ENCODE peak calls at places on chromosomes 11 and 22, in ten cellular contexts. J is SK-N-SH, R is transverse colon, I is sigmoid colon, Y is suprapubic skin, X is spleen, S is esophagus muscularis mucosa, O is HCT116, V is GM23338, F is HL-60. W is an unnamed sample.
A peak's percentile ranks its signal among the peaks of the same experiment; 100 is the strongest.

GRCh38 chr11:2303627-2304155 is 1.9 kb downstream of the TSPAN32 start:
- DNase-seq in Y (no peak), O (no peak), J (peak; percentile 74), X (peak; percentile 79), R (no peak), I (no peak), F (peak; percentile 52), V (no peak), S (no peak), W (peak; percentile 79)

GRCh38 chr11:72692498-72693237 is 18.4 kb upstream of the PDE2A start:
- DNase-seq in S (no peak), Y (no peak), O (no peak), X (no peak), F (no peak), V (no peak), I (no peak), J (no peak), R (no peak), W (no peak)

GRCh38 chr11:1844221-1845094 is 5.7 kb downstream of the TNNI2 start:
- DNase-seq in V (no peak), X (peak; percentile 94), Y (no peak), I (no peak), O (no peak), F (peak; percentile 74), S (no peak), J (peak; percentile 66), R (peak; percentile 67), W (no peak)

GRCh38 chr11:80521592-80521991 is 1080.8 kb upstream of the TENM4 start:
- DNase-seq in Y (no peak), S (no peak), F (no peak), O (no peak), I (no peak), V (no peak), J (no peak), R (no peak), X (no peak), W (no peak)

GRCh38 chr11:72832301-72833082 is 18.3 kb downstream of the ATG16L2 start:
- DNase-seq in J (no peak), O (no peak), R (no peak), I (no peak), X (no peak), Y (no peak), S (no peak), F (no peak), V (no peak), W (no peak)

GRCh38 chr22:49998718-49999062 is 13.9 kb downstream of the IL17REL start:
- DNase-seq in O (no peak), V (no peak), I (no peak), X (no peak), S (no peak), J (no peak), R (no peak), Y (no peak), F (no peak), W (no peak)

GRCh38 chr22:18110194-18110943 is at the start of gene TUBA8:
- DNase-seq in V (peak; percentile 76), R (peak; percentile 25), J (peak; percentile 87), I (no peak), Y (peak; percentile 73), S (no peak), F (peak; percentile 18), O (no peak), X (peak; percentile 77), W (peak; percentile 75)

GRCh38 chr11:96622026-96622634 is 232.3 kb downstream of the JRKL start:
- DNase-seq in O (no peak), R (no peak), F (no peak), I (no peak), S (no peak), X (no peak), J (no peak), V (no peak), Y (no peak), W (no peak)

GRCh38 chr11:112229746-112230433 is 3.7 kb downstream of the PTS start:
- DNase-seq in X (no peak), F (no peak), O (no peak), R (no peak), S (no peak), Y (no peak), J (no peak), I (no peak), V (no peak), W (no peak)

GRCh38 chr11:101269990-101270660 is 140.5 kb upstream of the PGR start:
- DNase-seq in S (no peak), F (no peak), V (no peak), R (no peak), O (no peak), J (no peak), X (no peak), Y (no peak), I (no peak), W (no peak)

GRCh38 chr11:68173926-68174325 is 39.2 kb downstream of the KMT5B start:
- DNase-seq in I (no peak), Y (no peak), V (no peak), F (no peak), O (no peak), S (no peak), J (no peak), R (no peak), X (no peak), W (no peak)

GRCh38 chr11:70478194-70478890 is 80.0 kb downstream of the CTTN start:
- DNase-seq in Y (no peak), R (no peak), V (no peak), O (no peak), J (peak; percentile 59), F (no peak), I (no peak), X (no peak), S (no peak), W (no peak)

GRCh38 chr11:117793521-117793920 is 3.5 kb downstream of the DSCAML1 start:
- DNase-seq in X (no peak), O (no peak), F (no peak), S (no peak), J (no peak), V (no peak), R (no peak), I (no peak), Y (no peak), W (no peak)

GRCh38 chr11:86068138-86068861 is 584 bp downstream of the PICALM start:
- DNase-seq in Y (peak; percentile 69), X (peak; percentile 89), S (peak; percentile 93), R (peak; percentile 41), O (no peak), F (peak; percentile 46), I (peak; percentile 79), V (peak; percentile 52), J (peak; percentile 42), W (peak; percentile 32)

GRCh38 chr11:85805387-85805786 is 5.6 kb downstream of the SYTL2 start:
- DNase-seq in I (no peak), Y (no peak), J (no peak), S (no peak), V (no peak), R (no peak), O (no peak), F (no peak), X (no peak), W (no peak)

GRCh38 chr11:45041556-45041955 is 90.9 kb upstream of the TP53I11 start:
- DNase-seq in R (no peak), X (no peak), O (no peak), V (no peak), J (no peak), Y (no peak), S (no peak), I (no peak), F (no peak), W (no peak)

GRCh38 chr11:646214-646613 is 9.1 kb downstream of the DRD4 start:
- DNase-seq in R (no peak), X (no peak), O (no peak), V (no peak), Y (no peak), S (no peak), J (no peak), F (no peak), I (no peak), W (no peak)

GRCh38 chr22:21455334-21456089 is 11.7 kb upstream of the TMEM191C start:
- DNase-seq in S (no peak), I (peak; percentile 59), Y (peak; percentile 47), F (peak; percentile 0), X (peak; percentile 63), V (no peak), R (no peak), J (no peak), O (no peak), W (no peak)

GRCh38 chr11:79264284-79264683 is 176.5 kb downstream of the TENM4 start:
- DNase-seq in F (no peak), X (no peak), S (no peak), O (no peak), I (no peak), V (no peak), J (no peak), R (no peak), Y (no peak), W (no peak)

GRCh38 chr22:26937213-26937612 is 279.8 kb downstream of the MIAT start:
- DNase-seq in J (no peak), F (no peak), I (no peak), V (no peak), S (no peak), O (no peak), R (no peak), Y (no peak), X (no peak), W (no peak)
- TF ChIP-seq CTCF in J (no peak), F (no peak), I (no peak), V (peak; percentile 59), S (no peak), O (peak; percentile 51), R (no peak), Y (no peak), X (no peak), W (no peak)

GRCh38 chr22:35426801-35427140 is 26.8 kb downstream of the MCM5 start:
- DNase-seq in J (no peak), V (no peak), Y (no peak), R (no peak), S (no peak), O (no peak), X (no peak), I (no peak), F (no peak), W (no peak)
- TF ChIP-seq POLR2AphosphoS5 in J (no peak), V (no peak), Y (no peak), R (no peak), S (no peak), O (no peak), X (no peak), I (no peak), F (no peak), W (no peak)

GRCh38 chr11:103927535-103927934 is 108.9 kb upstream of the DDI1 start:
- DNase-seq in J (peak; percentile 11), S (no peak), V (peak; percentile 25), O (no peak), X (no peak), R (no peak), I (no peak), F (no peak), Y (no peak), W (no peak)
- H3K27ac ChIP-seq in J (no peak overlapping the region), S (no peak overlapping the region), V (no peak overlapping the region), O (no peak overlapping the region), X (no peak overlapping the region), R (no peak overlapping the region), I (no peak overlapping the region), F (no peak overlapping the region), Y (no peak overlapping the region), W (no peak overlapping the region)

DNA sequence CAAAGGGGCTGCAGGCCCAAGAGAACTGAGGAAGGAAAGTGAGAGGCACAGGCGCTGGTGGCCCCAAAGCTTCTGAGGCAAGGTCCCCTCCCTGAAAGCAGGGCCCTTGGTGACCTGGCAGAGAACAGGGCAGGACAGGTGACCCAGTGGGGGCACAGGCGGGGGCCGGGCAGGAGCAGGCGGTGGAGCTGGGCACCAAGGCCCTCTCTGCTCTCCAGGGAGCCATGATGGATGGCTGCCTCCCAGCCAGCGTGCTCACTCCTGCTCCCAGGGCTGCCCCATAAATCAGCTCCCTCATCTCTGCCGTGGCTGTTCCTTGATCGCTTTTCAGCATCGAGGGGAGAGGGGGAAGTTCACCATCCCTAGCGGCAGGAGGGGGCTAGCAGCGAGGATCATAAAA is 22.0 kb upstream of the ELFN2 start:
- DNase-seq in Y (no peak), V (no peak), F (no peak), O (no peak), X (no peak), R (no peak), S (no peak), I (no peak), J (no peak), W (no peak)
- TF ChIP-seq CTCF in Y (no peak), V (no peak), F (no peak), O (no peak), X (no peak), R (no peak), S (no peak), I (no peak), J (no peak), W (no peak)